ENCODE peak calls at places on chromosomes 1 and 21, in four cellular contexts. Z is WTC11, C is A549, Q is HepG2. E is an unnamed sample.

GRCh38 chr1:228226141-228226874 is 18.5 kb downstream of the OBSCN start:
- DNase-seq in Z (no peak), C (no peak), Q (no peak), E (no peak)

GRCh38 chr1:160108888-160109662 is 6.5 kb upstream of the ATP1A2 start:
- DNase-seq in Q (peak), Z (no peak), C (peak), E (peak)

GRCh38 chr1:21217812-21218596 is 41.3 kb upstream of the EIF4G3 start:
- DNase-seq in C (peak), Z (peak), Q (peak), E (peak)

GRCh38 chr1:157369808-157370521 is 182.3 kb downstream of the FCRL5 start:
- DNase-seq in C (peak), Q (peak), Z (peak), E (peak)

GRCh38 chr1:198024782-198025181 is 107.6 kb downstream of the LHX9 start:
- DNase-seq in Q (no peak), Z (no peak), C (no peak), E (no peak)

GRCh38 chr1:47201179-47201578 is 11.3 kb upstream of the PDZK1IP1 start:
- DNase-seq in Q (no peak), C (no peak), Z (no peak), E (no peak)

GRCh38 chr1:227796359-227796915 is 19.0 kb upstream of the PRSS38 start:
- DNase-seq in Z (no peak), Q (no peak), C (no peak), E (peak)

GRCh38 chr1:7941437-7941793 is 776 bp upstream of the TNFRSF9 start:
- DNase-seq in Z (no peak), C (no peak), Q (no peak), E (no peak)

GRCh38 chr1:10755977-10756521 is 40.4 kb downstream of the CASZ1 start:
- DNase-seq in Q (no peak), Z (no peak), C (peak), E (peak)

GRCh38 chr21:46424062-46424591 is 34.6 kb upstream of the DIP2A start:
- DNase-seq in C (no peak), Z (no peak), Q (no peak), E (no peak)

GRCh38 chr1:235809949-235810348 is 56.8 kb downstream of the LYST start:
- DNase-seq in Q (no peak), C (no peak), Z (no peak), E (no peak)

GRCh38 chr1:88549536-88549935 is 134.5 kb upstream of the PKN2 start:
- DNase-seq in Q (no peak), Z (no peak), C (no peak), E (no peak)

GRCh38 chr1:153805042-153805745 is 30.0 kb downstream of the SLC27A3 start:
- DNase-seq in Q (no peak), Z (no peak), C (peak), E (no peak)

GRCh38 chr1:178241057-178241456 is 147.2 kb downstream of the RASAL2 start:
- DNase-seq in Q (no peak), C (no peak), Z (no peak), E (no peak)

GRCh38 chr1:199010933-199011332 is 372.1 kb downstream of the PTPRC start:
- DNase-seq in C (no peak), Z (no peak), Q (no peak), E (no peak)

GRCh38 chr1:157091668-157092273 is 7.8 kb downstream of the ETV3L start:
- DNase-seq in C (no peak), Z (no peak), Q (no peak), E (no peak)

GRCh38 chr21:39721885-39722284 is 23.1 kb upstream of the IGSF5 start:
- DNase-seq in C (no peak), Q (no peak), Z (no peak), E (no peak)

GRCh38 chr1:203462878-203463277 is 12.7 kb upstream of the PRELP start:
- DNase-seq in C (peak), Q (no peak), Z (no peak), E (no peak)

GRCh38 chr1:151875419-151876097 is 22.0 kb upstream of the THEM5 start:
- DNase-seq in Z (no peak), Q (no peak), C (no peak), E (no peak)

GRCh38 chr1:147504801-147505303 is 36.4 kb upstream of the BCL9 start:
- DNase-seq in Z (peak), C (no peak), Q (no peak), E (peak)

GRCh38 chr1:111489604-111490003 is 13.8 kb downstream of the ADORA3 start:
- DNase-seq in Z (no peak), Q (no peak), C (no peak), E (no peak)

GRCh38 chr1:207020709-207021107 is 11.8 kb downstream of the C1orf116 start:
- DNase-seq in Z (no peak), C (no peak), Q (no peak), E (peak)

GRCh38 chr1:179881642-179882252 is 338 bp upstream of the TOR1AIP1 start:
- DNase-seq in C (peak), Z (no peak), Q (peak), E (no peak)

GRCh38 chr1:109910963-109911798 is 532 bp downstream of the CSF1 start:
- DNase-seq in C (no peak), Z (peak), Q (no peak), E (peak)

GRCh38 chr1:24989082-24989481 is 59.0 kb upstream of the RUNX3 start:
- DNase-seq in Q (no peak), Z (no peak), C (no peak), E (no peak)

GRCh38 chr1:110336300-110337039 is 2.7 kb upstream of the RBM15 start:
- DNase-seq in Q (no peak), C (no peak), Z (no peak), E (peak)

GRCh38 chr1:211625040-211625439 is 46.1 kb upstream of the SLC30A1 start:
- DNase-seq in Z (no peak), C (peak), Q (peak), E (peak)

GRCh38 chr1:39450956-39451601 is 40.4 kb upstream of the BMP8A start:
- DNase-seq in Q (peak), Z (no peak), C (no peak), E (no peak)

GRCh38 chr1:114359791-114360190 is 151.2 kb downstream of the TRIM33 start:
- DNase-seq in Q (no peak), Z (no peak), C (no peak), E (no peak)

GRCh38 chr1:32249831-32250525 is 1.1 kb upstream of the LCK start:
- DNase-seq in C (no peak), Q (peak), Z (no peak), E (no peak)

GRCh38 chr1:39410915-39411436 is 80.5 kb upstream of the BMP8A start:
- DNase-seq in C (peak), Z (peak), Q (peak), E (peak)

GRCh38 chr1:218867941-218868656 is 305.6 kb upstream of the LYPLAL1 start:
- DNase-seq in Z (no peak), C (no peak), Q (no peak), E (no peak)

GRCh38 chr1:61053712-61054608 is 28.4 kb upstream of the NFIA start:
- DNase-seq in Q (no peak), Z (peak), C (no peak), E (peak)

GRCh38 chr1:40404670-40405462 is 31.3 kb downstream of the SMAP2 start:
- DNase-seq in Q (peak), C (peak), Z (no peak), E (peak)

GRCh38 chr1:63032171-63032570 is 248.2 kb downstream of the ATG4C start:
- DNase-seq in C (no peak), Z (no peak), Q (no peak), E (no peak)

GRCh38 chr1:92310185-92310597 is 11.3 kb downstream of the RPAP2 start:
- DNase-seq in Z (no peak), C (no peak), Q (no peak), E (peak)

GRCh38 chr1:38092256-38092655 is 45.7 kb upstream of the POU3F1 start:
- DNase-seq in Q (no peak), Z (no peak), C (no peak), E (no peak)

DNA sequence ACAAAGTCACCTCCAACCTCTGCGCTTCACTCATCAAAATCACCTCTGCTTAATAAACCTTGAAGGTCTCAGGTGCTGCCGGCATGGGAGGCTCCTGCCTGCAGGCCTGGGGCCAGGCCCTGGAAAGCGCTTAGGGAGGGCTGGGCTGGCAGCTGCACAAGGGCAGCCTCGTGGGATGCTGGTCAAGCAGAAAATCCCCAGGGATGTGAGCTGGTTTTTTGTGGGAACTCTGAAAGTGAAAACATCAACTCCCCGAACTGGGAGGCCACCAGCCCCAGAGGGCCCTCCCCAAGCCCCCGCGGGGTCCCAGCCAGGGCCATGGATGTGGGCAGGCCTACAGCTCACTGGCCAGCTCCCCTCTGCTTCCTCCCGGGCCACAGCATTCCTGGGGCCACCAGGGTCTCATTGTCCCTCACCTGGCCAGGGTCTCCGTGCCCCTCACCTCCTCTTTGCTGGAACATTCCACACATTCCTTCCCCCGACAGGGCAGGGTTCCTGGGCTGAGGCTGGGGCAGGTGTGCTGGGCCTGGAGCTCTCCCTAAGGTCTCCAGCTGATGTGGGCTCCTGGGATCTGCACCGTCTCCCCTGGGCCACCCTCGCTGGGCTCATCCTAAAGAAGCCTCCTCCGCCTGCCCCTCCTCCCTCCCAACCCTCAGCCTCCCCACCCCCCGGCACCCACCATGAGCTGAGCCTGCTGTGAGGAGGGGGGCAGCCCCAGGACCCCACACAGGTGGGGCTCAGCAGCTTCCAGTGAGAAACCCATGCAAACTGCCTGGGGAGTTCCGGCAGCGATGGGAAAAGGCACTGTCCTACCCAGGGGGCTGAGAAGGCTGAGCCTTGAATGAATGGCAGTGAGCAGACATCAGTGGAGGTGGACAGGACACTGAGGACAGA is 36.0 kb upstream of the POFUT2 start:
- DNase-seq in Q (no peak), Z (peak), C (no peak), E (no peak)
- TF ChIP-seq HMGXB4 in Q (no peak), Z (no peak), C (no peak), E (no peak)

DNA sequence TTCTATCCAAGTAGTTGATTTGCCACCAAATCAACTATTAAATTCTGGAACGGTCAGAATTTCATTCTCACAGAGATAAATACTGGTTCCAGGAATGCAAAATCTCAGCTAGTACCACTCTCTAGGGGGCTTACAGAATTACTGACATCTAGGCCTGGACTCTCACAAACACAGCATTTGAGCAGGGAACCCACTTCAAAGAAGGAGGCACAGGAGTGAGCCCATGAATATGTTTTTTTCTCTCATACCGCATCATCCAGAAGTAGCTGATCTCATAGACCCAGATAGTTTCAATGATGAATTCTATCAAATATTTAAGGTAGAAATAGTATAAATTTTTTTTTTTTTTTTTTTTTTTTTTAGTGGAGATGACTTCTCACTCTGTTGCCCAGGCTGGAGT is 32.1 kb downstream of the S1PR1 start:
- DNase-seq in Q (no peak), Z (no peak), C (no peak), E (no peak)
- TF ChIP-seq JUN in Q (no peak), Z (no peak), C (no peak), E (no peak)

DNA sequence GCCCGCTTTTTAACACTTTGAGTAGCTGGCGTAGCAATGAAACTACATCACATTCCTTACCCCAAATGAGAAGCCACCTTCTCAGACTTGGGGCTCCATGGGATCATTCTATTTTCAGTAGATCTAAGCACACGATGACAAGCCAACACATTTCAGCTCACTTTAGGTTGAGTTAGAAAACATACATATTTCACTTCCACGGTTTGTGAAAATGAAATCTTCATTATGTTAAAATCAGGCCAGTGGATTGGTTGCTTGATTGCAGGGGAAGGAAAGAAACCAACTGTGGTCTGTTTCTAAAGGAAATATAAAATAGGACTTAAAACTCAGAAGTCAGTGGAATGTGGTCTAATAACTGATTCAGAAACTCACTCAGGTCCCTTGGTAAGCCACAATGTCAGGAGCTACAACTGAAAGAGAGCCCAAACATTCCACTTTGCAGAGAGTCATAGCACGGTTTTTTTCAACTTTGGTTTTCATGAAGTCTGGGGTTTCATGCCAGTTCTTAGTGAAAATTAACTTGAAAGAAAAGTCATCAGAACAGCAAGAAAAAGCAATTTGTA is 82.3 kb upstream of the TIAM1 start:
- DNase-seq in Z (no peak), C (no peak), Q (no peak), E (no peak)
- TF ChIP-seq HMGXB4 in Z (no peak), C (no peak), Q (no peak), E (no peak)

DNA sequence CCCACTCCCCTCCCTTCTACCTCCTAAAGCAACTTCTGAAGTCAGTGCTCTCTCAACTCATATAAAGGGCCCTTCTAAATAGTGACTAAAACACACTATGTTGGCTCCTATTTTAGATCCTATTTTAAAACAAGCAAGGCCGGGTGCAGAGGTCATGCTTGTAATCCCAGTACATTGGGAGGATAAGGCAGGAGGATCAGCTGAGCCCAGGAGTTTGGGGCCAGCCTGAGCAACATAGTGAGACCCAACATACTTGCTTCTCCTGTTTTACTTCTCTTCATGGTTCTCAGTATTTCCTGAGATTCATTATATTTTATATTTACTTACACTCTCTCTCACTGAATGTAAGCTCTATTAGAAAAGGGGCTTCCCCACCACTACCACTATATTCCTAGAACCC is 42.5 kb downstream of the LUZP1 start:
- DNase-seq in Z (no peak), Q (no peak), C (no peak), E (no peak)
- TF ChIP-seq JUN in Z (no peak), Q (no peak), C (no peak), E (no peak)

GRCh38 chr1:30875916-30876315 is 32.6 kb downstream of the SDC3 start:
- DNase-seq in C (no peak), Q (no peak), Z (no peak), E (no peak)

GRCh38 chr1:30876451-30877204 is 31.9 kb downstream of the SDC3 start:
- DNase-seq in Z (no peak), Q (no peak), C (no peak), E (no peak)

GRCh38 chr1:30878559-30878958 is 30.0 kb downstream of the SDC3 start:
- DNase-seq in Q (no peak), C (no peak), Z (no peak), E (no peak)

GRCh38 chr1:30878016-30878415 is 30.5 kb downstream of the SDC3 start:
- DNase-seq in Q (no peak), C (no peak), Z (no peak), E (no peak)

DNA sequence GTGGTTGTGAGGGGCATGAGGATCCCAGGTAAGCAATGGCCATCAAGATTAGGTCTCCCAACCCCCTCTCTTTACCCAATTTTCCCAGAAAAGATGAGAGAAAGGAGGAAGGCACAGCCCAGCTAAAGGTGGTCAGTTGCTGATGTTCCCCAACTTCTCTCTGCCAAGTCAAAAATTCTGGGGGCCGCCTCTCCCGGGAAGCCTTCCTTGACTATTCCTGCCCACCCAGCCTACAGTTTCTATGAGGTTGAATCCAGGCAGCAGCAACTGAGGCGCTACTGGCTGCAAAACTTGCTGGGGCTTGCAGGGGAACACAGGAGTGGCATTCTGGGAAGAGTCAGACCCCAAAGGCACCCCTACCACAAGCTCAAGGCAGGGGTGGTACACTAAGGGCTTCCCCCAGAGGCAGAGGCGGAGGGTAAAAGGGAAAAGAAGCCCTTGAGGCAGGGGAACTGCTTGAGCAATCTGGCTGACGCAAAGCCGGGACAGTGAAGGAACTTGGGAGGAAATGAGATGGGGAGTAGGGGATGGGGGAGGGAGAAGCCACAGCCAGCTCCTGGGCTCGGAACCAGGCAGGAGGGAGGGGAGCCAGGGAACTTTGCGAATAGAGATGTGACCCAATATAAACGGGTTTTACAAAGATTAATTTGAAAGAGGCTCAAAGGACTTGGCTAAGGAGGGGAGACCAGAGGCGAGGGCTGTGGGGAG is 31.2 kb downstream of the SDC3 start:
- DNase-seq in Q (no peak), Z (no peak), C (no peak), E (no peak)
- TF ChIP-seq HMGXB4 in Q (no peak), Z (no peak), C (no peak), E (no peak)

GRCh38 chr1:53722025-53722424 is 16.9 kb downstream of the GLIS1 start:
- DNase-seq in C (no peak), Q (no peak), Z (no peak), E (no peak)
- TF ChIP-seq JUN in C (no peak), Q (no peak), Z (no peak), E (no peak)

GRCh38 chr1:237737448-237737847 is 153.3 kb downstream of the ZP4 start:
- DNase-seq in C (no peak), Z (no peak), Q (no peak), E (no peak)

GRCh38 chr1:237736372-237737029 is 154.2 kb downstream of the ZP4 start:
- DNase-seq in Q (peak), Z (no peak), C (peak), E (no peak)

GRCh38 chr1:237745545-237745944 is 145.2 kb downstream of the ZP4 start:
- DNase-seq in Z (no peak), Q (no peak), C (no peak), E (no peak)

GRCh38 chr1:237737938-237738610 is 152.6 kb downstream of the ZP4 start:
- DNase-seq in Q (no peak), Z (no peak), C (no peak), E (no peak)

GRCh38 chr1:237740831-237741230 is 149.9 kb downstream of the ZP4 start:
- DNase-seq in C (no peak), Q (no peak), Z (no peak), E (no peak)
- TF ChIP-seq HMGXB4 in C (no peak), Q (no peak), Z (no peak), E (no peak)

GRCh38 chr1:181208967-181209366 is 120.5 kb downstream of the IER5 start:
- DNase-seq in C (no peak), Q (no peak), Z (no peak), E (no peak)

GRCh38 chr1:181206979-181207790 is 118.7 kb downstream of the IER5 start:
- DNase-seq in C (no peak), Z (no peak), Q (no peak), E (no peak)

GRCh38 chr1:181208076-181208475 is 119.6 kb downstream of the IER5 start:
- DNase-seq in Q (no peak), Z (no peak), C (no peak), E (no peak)

GRCh38 chr1:181216571-181216994 is 128.1 kb downstream of the IER5 start:
- DNase-seq in Z (no peak), Q (no peak), C (no peak), E (no peak)

DNA sequence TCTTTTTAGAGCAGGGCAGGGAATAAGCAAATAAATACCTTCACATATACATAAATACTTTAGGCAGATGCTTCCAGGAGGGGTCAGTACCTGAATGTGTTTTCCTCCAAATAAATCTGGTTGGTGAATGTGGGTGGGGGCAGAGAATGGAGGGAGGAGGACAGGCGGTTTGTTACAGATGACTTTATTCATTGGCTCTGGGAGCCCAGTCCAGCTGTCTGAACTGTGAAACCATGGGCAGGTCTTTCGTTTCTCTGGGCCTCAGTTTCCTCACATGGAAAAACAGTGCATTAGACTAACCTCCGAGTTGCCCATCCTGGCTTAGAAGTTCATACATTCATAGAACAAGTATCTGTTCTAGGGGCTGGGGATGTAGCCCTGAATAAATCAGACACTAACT is 124.6 kb downstream of the IER5 start:
- DNase-seq in C (no peak), Z (no peak), Q (no peak), E (no peak)
- TF ChIP-seq JUN in C (no peak), Z (no peak), Q (no peak), E (no peak)